ENCODE peak calls at places on chromosomes 16 and 17, in six cellular contexts. C is CD8-positive, alpha-beta T cell; E is AG04450; V is lung; O is adrenal gland; W is choroid plexus epithelial cell. J is an unnamed sample.

GRCh38 chr17:19364699-19365498 is 2.4 kb upstream of the B9D1 start:
- DNase-seq in C (no peak), E (no peak), V (no peak), O (peak; percentile 64), W (no peak), J (no peak)

GRCh38 chr17:12545877-12546513 is 119.7 kb upstream of the MYOCD start:
- DNase-seq in C (no peak), E (no peak), V (no peak), O (peak; percentile 26), W (peak; percentile 75), J (no peak)

GRCh38 chr16:65323655-65324237 is 201.9 kb upstream of the CDH11 start:
- DNase-seq in C (no peak), E (no peak), V (no peak), O (no peak), W (no peak), J (no peak)

GRCh38 chr16:18969050-18969854 is 14.5 kb upstream of the TMC7 start:
- DNase-seq in C (peak; percentile 72), E (peak; percentile 23), V (peak; percentile 85), O (peak; percentile 85), W (peak; percentile 78), J (no peak)

GRCh38 chr17:1495265-1495664 is 2.8 kb upstream of the MYO1C start:
- DNase-seq in C (no peak), E (no peak), V (no peak), O (no peak), W (no peak), J (no peak)

GRCh38 chr16:57185446-57185944 is 344 bp downstream of the PSME3IP1 start:
- DNase-seq in C (no peak), E (no peak), V (peak; percentile 40), O (peak; percentile 71), W (peak; percentile 64), J (no peak)

GRCh38 chr16:84115919-84116719 is 623 bp downstream of the MBTPS1 start:
- DNase-seq in C (peak; percentile 37), E (no peak), V (peak; percentile 44), O (peak; percentile 74), W (peak; percentile 60), J (no peak)

GRCh38 chr17:78383725-78384471 is 5.4 kb downstream of the PGS1 start:
- DNase-seq in C (no peak), E (peak; percentile 97), V (peak; percentile 86), O (peak; percentile 87), W (peak; percentile 99), J (peak; percentile 99)

GRCh38 chr16:30775131-30775380 is 11.9 kb downstream of the ZNF629 start:
- DNase-seq in C (no peak), E (no peak), V (no peak), O (no peak), W (no peak), J (no peak)

GRCh38 chr16:88754912-88755744 is 29.9 kb downstream of the PIEZO1 start:
- DNase-seq in C (no peak), E (peak; percentile 60), V (no peak), O (no peak), W (peak; percentile 38), J (peak; percentile 54)

GRCh38 chr16:7148606-7149005 is 184.0 kb upstream of the RBFOX1 start:
- DNase-seq in C (no peak), E (no peak), V (no peak), O (no peak), W (no peak), J (no peak)

GRCh38 chr17:72456026-72456569 is 335.3 kb downstream of the SOX9 start:
- DNase-seq in C (no peak), E (no peak), V (no peak), O (no peak), W (peak; percentile 40), J (no peak)

GRCh38 chr17:41307647-41308046 is 1.5 kb downstream of the KRTAP16-1 start:
- DNase-seq in C (no peak), E (no peak), V (no peak), O (no peak), W (peak; percentile 55), J (no peak)

GRCh38 chr17:16339402-16339801 is 13.9 kb downstream of the CENPV start:
- DNase-seq in C (no peak), E (no peak), V (no peak), O (no peak), W (no peak), J (no peak)

GRCh38 chr17:28008526-28008925 is 34.0 kb upstream of the NLK start:
- DNase-seq in C (no peak), E (peak; percentile 24), V (no peak), O (peak; percentile 66), W (peak; percentile 78), J (peak; percentile 2)

GRCh38 chr17:3535253-3535995 is 22.2 kb downstream of the TRPV3 start:
- DNase-seq in C (peak; percentile 31), E (no peak), V (peak; percentile 51), O (peak; percentile 54), W (peak; percentile 85), J (no peak)

GRCh38 chr17:64661981-64662773 is at the start of gene SMURF2:
- DNase-seq in C (peak; percentile 74), E (no peak), V (peak; percentile 72), O (peak; percentile 82), W (peak; percentile 55), J (no peak)
- TF ChIP-seq CTCF in C (no peak), E (no peak), V (no peak), O (no peak), W (no peak), J (no peak)

GRCh38 chr17:81033535-81034167 is 1.3 kb upstream of the BAIAP2 start:
- DNase-seq in C (no peak), E (no peak), V (no peak), O (peak; percentile 40), W (no peak), J (no peak)

GRCh38 chr17:81034168-81034777 is 678 bp upstream of the BAIAP2 start:
- DNase-seq in C (no peak), E (no peak), V (no peak), O (no peak), W (no peak), J (no peak)

GRCh38 chr17:81031571-81032550 is 3.1 kb upstream of the BAIAP2 start:
- DNase-seq in C (no peak), E (no peak), V (peak; percentile 60), O (no peak), W (no peak), J (no peak)

GRCh38 chr17:81030726-81031570 is 4.0 kb upstream of the BAIAP2 start:
- DNase-seq in C (no peak), E (no peak), V (peak; percentile 75), O (no peak), W (no peak), J (no peak)

GRCh38 chr17:81032641-81033422 is 2.1 kb upstream of the BAIAP2 start:
- DNase-seq in C (no peak), E (no peak), V (no peak), O (no peak), W (no peak), J (no peak)
- H3K4me3 ChIP-seq in C (no peak overlapping the region), E (peak overlapping the region; percentile 75), V (no peak overlapping the region), O (no peak overlapping the region), W (no peak overlapping the region), J (no peak overlapping the region)

DNA sequence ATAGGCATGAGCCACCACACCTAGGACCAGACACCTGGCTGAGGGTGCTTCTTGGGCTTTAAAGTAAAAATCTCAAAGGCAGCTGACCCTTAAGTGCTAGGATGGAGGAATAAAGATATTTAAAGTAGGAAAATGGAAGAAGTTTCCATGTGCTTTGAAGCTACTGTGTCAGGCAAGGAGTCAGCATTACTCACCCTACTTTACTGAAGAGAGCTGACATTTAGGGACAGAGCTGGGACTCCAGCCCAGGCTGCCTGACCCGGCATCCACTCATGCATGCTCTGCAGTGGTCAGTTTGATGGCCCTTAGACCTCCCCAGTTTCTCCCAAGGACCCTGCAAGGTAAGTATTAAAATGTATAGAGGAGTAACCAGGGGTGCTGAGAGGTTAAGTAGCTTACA is 124.7 kb upstream of the PLCG2 start:
- DNase-seq in C (no peak), E (no peak), V (no peak), O (peak; percentile 59), W (no peak), J (no peak)
- TF ChIP-seq CTCF in C (no peak), E (no peak), V (no peak), O (no peak), W (no peak), J (no peak)

DNA sequence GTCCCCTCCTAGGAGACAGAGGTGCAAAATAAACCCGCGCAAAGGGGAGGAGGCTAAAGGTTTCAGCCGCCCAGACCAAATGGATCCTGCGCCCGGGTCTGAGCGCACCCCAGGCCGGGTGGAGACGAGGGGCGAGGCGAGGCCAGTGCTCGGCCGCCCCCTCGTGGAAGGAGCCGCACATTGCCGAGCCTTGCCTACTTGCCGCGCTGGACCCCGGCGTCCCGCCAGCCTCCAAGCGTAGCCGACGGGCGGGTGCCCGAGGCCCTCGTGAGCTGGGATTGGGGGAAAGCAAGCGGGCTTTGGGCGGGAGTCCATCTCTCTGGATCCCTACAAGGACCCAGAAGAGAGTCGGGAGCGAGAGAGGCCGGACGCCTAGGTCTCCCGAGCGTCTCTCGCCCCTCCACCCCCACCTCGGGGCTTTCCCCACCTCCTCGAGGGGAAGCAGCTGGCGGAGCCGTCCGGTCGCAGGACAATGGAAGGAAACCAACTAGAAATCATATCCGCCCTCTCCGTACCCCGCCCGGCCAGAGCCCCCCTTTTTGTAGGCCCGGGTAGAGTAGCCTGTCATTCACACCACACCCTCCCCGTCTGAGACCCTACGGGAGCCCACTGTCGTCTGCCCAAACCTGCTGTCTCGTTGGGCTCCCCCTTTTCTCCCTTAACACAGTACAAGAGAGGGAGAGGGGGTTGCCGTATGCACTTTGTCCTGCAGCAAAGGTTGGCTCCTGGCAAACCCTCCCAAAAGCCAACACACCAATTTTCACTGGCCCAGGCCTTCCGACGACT is 664 bp upstream of the BCL6B start:
- DNase-seq in C (peak; percentile 76), E (no peak), V (peak; percentile 77), O (peak; percentile 89), W (peak; percentile 65), J (no peak)
- H3K4me3 ChIP-seq in C (peak overlapping the region; percentile 17), E (peak overlapping the region; percentile 36), V (peak overlapping the region; percentile 30), O (no peak overlapping the region), W (peak overlapping the region; percentile 31), J (peak overlapping the region; percentile 44)

GRCh38 chr16:2089676-2090480 is 42.1 kb downstream of the TSC2 start:
- DNase-seq in C (no peak), E (no peak), V (no peak), O (peak; percentile 52), W (no peak), J (no peak)

GRCh38 chr16:2091722-2092620 is 43.7 kb downstream of the PKD1 start:
- DNase-seq in C (no peak), E (no peak), V (no peak), O (peak; percentile 19), W (no peak), J (no peak)

GRCh38 chr16:2090481-2090797 is 42.7 kb downstream of the TSC2 start:
- DNase-seq in C (no peak), E (no peak), V (no peak), O (peak; percentile 26), W (no peak), J (no peak)

GRCh38 chr16:2092866-2093265 is 42.8 kb downstream of the PKD1 start:
- DNase-seq in C (no peak), E (no peak), V (no peak), O (no peak), W (no peak), J (no peak)

GRCh38 chr16:2090819-2091721 is 43.3 kb downstream of the TSC2 start:
- DNase-seq in C (no peak), E (no peak), V (peak; percentile 85), O (peak; percentile 93), W (peak; percentile 73), J (no peak)
- TF ChIP-seq CTCF in C (no peak), E (no peak), V (no peak), O (peak; percentile 28), W (no peak), J (no peak)